ENCODE peak calls at places on chromosomes 16 and 17, in six cellular contexts. D is mucosa of descending colon, K is fibroblast of the aortic adventitia, B is stomach, X is fibroblast of pulmonary artery, A is endothelial cell of umbilical vein. U is an unnamed sample.

GRCh38 chr16:88437367-88437964 is 15.6 kb upstream of the ZFPM1 start:
- DNase-seq in D (no peak), X (peak; percentile 35), K (no peak), B (peak; percentile 72), A (peak; percentile 17), U (peak; percentile 40)

GRCh38 chr17:79631640-79632431 is 21.0 kb upstream of the RBFOX3 start:
- DNase-seq in D (peak; percentile 18), K (no peak), X (no peak), A (no peak), B (peak; percentile 17), U (no peak)

GRCh38 chr17:64641499-64641898 is 20.6 kb downstream of the SMURF2 start:
- DNase-seq in X (peak; percentile 75), D (no peak), K (peak; percentile 91), B (no peak), A (peak; percentile 80), U (peak; percentile 42)

GRCh38 chr16:47612711-47613110 is 151.6 kb downstream of the PHKB start:
- DNase-seq in B (no peak), D (no peak), K (no peak), A (no peak), X (no peak), U (peak; percentile 74)

GRCh38 chr17:10702574-10702973 is 5.2 kb downstream of the ADPRM start:
- DNase-seq in D (no peak), B (no peak), K (peak; percentile 33), A (peak; percentile 2), X (peak; percentile 56), U (no peak)

GRCh38 chr16:67104061-67104460 is 5.7 kb upstream of the PHAF1 start:
- DNase-seq in K (peak; percentile 33), B (no peak), A (peak; percentile 46), X (peak; percentile 43), D (no peak), U (no peak)

GRCh38 chr17:6046431-6046830 is 23.7 kb upstream of the WSCD1 start:
- DNase-seq in B (no peak), D (no peak), X (no peak), A (no peak), K (no peak), U (no peak)

GRCh38 chr16:68985855-68986254 is 119.6 kb upstream of the HAS3 start:
- DNase-seq in X (peak; percentile 59), D (no peak), B (no peak), K (peak; percentile 61), A (no peak), U (peak; percentile 95)

GRCh38 chr16:88619859-88620655 is 18.3 kb upstream of the IL17C start:
- DNase-seq in B (no peak), X (no peak), D (no peak), K (no peak), A (no peak), U (no peak)

GRCh38 chr16:67399218-67399733 is 6.0 kb upstream of the TPPP3 start:
- DNase-seq in B (peak; percentile 57), X (no peak), A (peak; percentile 47), D (peak; percentile 56), K (no peak), U (peak; percentile 36)

GRCh38 chr17:57295526-57296023 is 39.3 kb downstream of the MSI2 start:
- DNase-seq in A (peak; percentile 91), B (no peak), K (no peak), X (peak; percentile 21), D (no peak), U (no peak)

GRCh38 chr16:70686376-70687171 is 721 bp upstream of the MTSS2 start:
- DNase-seq in B (no peak), K (no peak), D (no peak), A (no peak), X (no peak), U (no peak)

GRCh38 chr16:57185446-57185944 is 344 bp downstream of the PSME3IP1 start:
- DNase-seq in X (peak; percentile 70), B (peak; percentile 53), D (peak; percentile 77), A (no peak), K (peak; percentile 73), U (peak; percentile 81)

GRCh38 chr16:20620770-20621169 is 44.6 kb upstream of the ACSM2B start:
- DNase-seq in A (no peak), X (no peak), D (no peak), B (no peak), K (no peak), U (no peak)

GRCh38 chr16:15682105-15682570 is 32.1 kb downstream of the NDE1 start:
- DNase-seq in A (peak; percentile 84), B (peak; percentile 29), X (peak; percentile 83), K (peak; percentile 73), D (no peak), U (peak; percentile 84)

GRCh38 chr16:87733190-87733589 is 32.6 kb downstream of the KLHDC4 start:
- DNase-seq in K (no peak), B (no peak), A (no peak), D (no peak), X (no peak), U (no peak)

GRCh38 chr17:29293890-29294579 is at the start of gene NUFIP2:
- DNase-seq in B (peak; percentile 100), K (peak; percentile 98), X (peak; percentile 99), D (peak; percentile 99), A (peak; percentile 99), U (peak; percentile 99)

GRCh38 chr17:43719578-43719977 is 39.0 kb downstream of the SOST start:
- DNase-seq in X (no peak), A (no peak), D (no peak), K (no peak), B (no peak), U (no peak)

GRCh38 chr17:8862213-8863056 is 5.0 kb downstream of the PIK3R6 start:
- DNase-seq in D (no peak), X (no peak), A (no peak), K (no peak), B (no peak), U (peak; percentile 55)

GRCh38 chr16:66862023-66862520 is 17.9 kb downstream of the CA7 start:
- DNase-seq in A (no peak), X (no peak), D (peak; percentile 25), B (no peak), K (no peak), U (no peak)

GRCh38 chr17:32386844-32387243 is 36.9 kb downstream of the ZNF207 start:
- DNase-seq in D (no peak), K (peak; percentile 11), A (no peak), X (no peak), B (no peak), U (peak; percentile 72)

GRCh38 chr17:31414590-31414918 is 23.1 kb downstream of the RAB11FIP4 start:
- DNase-seq in A (no peak), K (no peak), B (no peak), X (no peak), D (peak; percentile 18), U (no peak)

GRCh38 chr16:84054916-84055315 is 12.3 kb upstream of the SLC38A8 start:
- DNase-seq in K (no peak), B (no peak), D (peak; percentile 25), A (no peak), X (no peak), U (no peak)

GRCh38 chr17:75832652-75833400 is 11.4 kb downstream of the UNC13D start:
- DNase-seq in B (no peak), D (peak; percentile 60), K (no peak), X (no peak), A (no peak), U (no peak)

GRCh38 chr17:29615048-29615385 is 7.7 kb downstream of the CORO6 start:
- DNase-seq in A (no peak), K (peak; percentile 40), B (no peak), X (no peak), D (peak; percentile 80), U (peak; percentile 50)

GRCh38 chr16:11093578-11094074 is 149.3 kb downstream of the CLEC16A start:
- DNase-seq in X (no peak), B (no peak), D (peak; percentile 66), A (no peak), K (no peak), U (no peak)

GRCh38 chr17:64736804-64737492 is 74.8 kb upstream of the SMURF2 start:
- DNase-seq in K (peak; percentile 70), X (peak; percentile 77), A (peak; percentile 75), D (no peak), B (peak; percentile 52), U (peak; percentile 56)

GRCh38 chr17:43634681-43635125 is 27.0 kb downstream of the MEOX1 start:
- DNase-seq in X (peak; percentile 57), B (no peak), K (peak; percentile 70), D (no peak), A (no peak), U (peak; percentile 79)

GRCh38 chr16:55370762-55371482 is 46.9 kb downstream of the IRX6 start:
- DNase-seq in A (no peak), K (peak; percentile 37), B (peak; percentile 33), X (peak; percentile 24), D (no peak), U (peak; percentile 66)
- H3K4me3 ChIP-seq in A (no peak overlapping the region), K (no peak overlapping the region), B (no peak overlapping the region), X (no peak overlapping the region), D (no peak overlapping the region), U (no peak overlapping the region)

DNA sequence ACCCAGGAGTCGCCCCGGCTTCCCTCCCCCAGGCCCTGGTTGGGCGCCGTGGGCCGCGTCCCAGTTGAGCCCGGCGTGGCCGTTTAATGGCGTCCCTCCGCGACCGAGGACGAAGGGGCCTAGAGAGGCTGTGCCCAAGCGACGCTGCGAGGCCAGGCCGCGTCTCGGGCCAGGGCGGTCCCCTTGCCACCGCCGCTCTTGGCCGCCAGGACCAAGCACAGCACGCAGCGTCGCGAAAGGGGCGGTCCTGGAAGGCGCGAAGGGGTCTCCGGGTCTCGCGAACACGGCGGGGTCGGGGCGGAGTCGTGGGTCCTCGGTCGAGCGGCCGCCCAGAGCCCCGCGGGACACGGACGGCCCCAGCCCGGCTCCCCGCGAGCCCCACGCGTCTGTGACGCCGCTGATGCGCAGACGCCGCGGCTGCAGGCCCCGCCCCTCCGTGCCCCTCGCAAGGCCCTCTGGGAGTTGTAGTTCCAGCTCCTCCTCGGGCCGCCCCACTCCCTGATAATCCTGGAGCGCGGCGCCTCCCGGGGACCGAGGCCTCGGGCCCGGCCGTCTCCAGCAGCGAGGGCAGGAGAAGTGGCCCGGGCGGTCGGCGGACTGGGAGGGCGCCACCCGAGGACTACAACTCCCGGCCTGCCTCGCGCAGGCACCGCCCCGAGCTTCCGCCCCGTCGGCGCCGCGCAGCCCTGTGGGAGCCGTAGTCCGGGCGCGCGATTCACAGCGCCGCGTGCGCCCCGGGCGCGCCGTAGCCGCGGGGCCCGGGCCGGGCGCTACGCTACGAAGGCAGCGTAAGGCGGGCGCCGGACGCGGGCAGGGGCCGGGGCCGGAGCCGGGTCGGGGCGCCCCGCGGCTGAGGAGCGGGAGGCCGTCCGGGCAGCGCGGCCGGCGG is at the start of gene CAPN15:
- DNase-seq in K (peak; percentile 84), X (peak; percentile 86), A (peak; percentile 90), B (peak; percentile 90), D (peak; percentile 92), U (peak; percentile 84)
- TF ChIP-seq CTCF in K (peak; percentile 14), X (no peak), A (no peak), B (peak; percentile 70), D (peak; percentile 15), U (no peak)

GRCh38 chr16:79269211-79269863 is 331.2 kb downstream of the MAF start:
- DNase-seq in K (no peak), B (no peak), A (no peak), X (no peak), D (no peak), U (no peak)
- H3K4me3 ChIP-seq in K (no peak overlapping the region), B (no peak overlapping the region), A (no peak overlapping the region), X (no peak overlapping the region), D (no peak overlapping the region), U (no peak overlapping the region)

DNA sequence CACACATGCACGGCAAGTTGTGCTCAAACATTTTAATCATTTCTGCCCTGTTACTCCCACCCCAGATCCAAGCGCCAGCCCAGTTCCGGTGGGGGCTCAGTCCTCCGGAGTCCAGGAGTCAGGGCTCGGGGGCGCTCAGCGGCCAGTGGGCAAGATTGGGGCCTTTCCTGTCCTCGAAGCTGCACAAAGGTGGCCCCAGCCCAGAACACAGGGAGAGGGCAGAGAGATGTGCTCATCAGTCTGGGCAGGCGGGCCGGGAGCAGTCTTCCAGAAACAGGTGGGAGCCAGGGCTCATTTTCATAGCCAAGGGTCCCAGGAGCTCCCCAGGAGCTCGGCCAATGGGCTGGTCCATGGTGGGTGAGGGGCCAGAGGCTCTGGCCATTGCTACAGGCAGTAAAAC is 4.1 kb downstream of the PRSS8 start:
- DNase-seq in X (no peak), D (peak; percentile 59), B (no peak), A (no peak), K (no peak), U (no peak)
- TF ChIP-seq CTCF in X (no peak), D (no peak), B (no peak), A (no peak), K (no peak), U (no peak)